ENCODE peak calls at places on chromosomes 5 and 9, in ten cellular contexts. V is mucosa of descending colon, U is fibroblast of lung, T is tibial artery, P is fibroblast of mammary gland, K is adrenal gland, D is OCI-LY7, G is thoracic aorta, L is H1, A is mesothelial cell of epicardium. W is an unnamed sample.

GRCh38 chr5:29994519-29994918 is 1199.0 kb upstream of the CDH6 start:
- DNase-seq in V (no peak), U (no peak), T (no peak), P (no peak), K (no peak), D (no peak), G (no peak), L (no peak), A (no peak), W (no peak)

GRCh38 chr9:133642708-133643361 is 6.7 kb downstream of the DBH start:
- DNase-seq in V (peak), U (no peak), T (no peak), P (no peak), K (no peak), D (no peak), G (no peak), L (no peak), A (no peak), W (no peak)

GRCh38 chr5:53019320-53019719 is 30.2 kb downstream of the ITGA2 start:
- DNase-seq in V (no peak), U (peak), T (no peak), P (peak), K (peak), D (no peak), G (no peak), L (no peak), A (no peak), W (no peak)

GRCh38 chr9:95497772-95498171 is 19.0 kb downstream of the PTCH1 start:
- DNase-seq in V (no peak), U (peak), T (peak), P (no peak), K (no peak), D (no peak), G (no peak), L (no peak), A (no peak), W (no peak)

GRCh38 chr5:130126748-130127147 is 222.5 kb downstream of the CHSY3 start:
- DNase-seq in V (no peak), U (no peak), T (no peak), P (no peak), K (no peak), D (no peak), G (no peak), L (no peak), A (no peak), W (no peak)

GRCh38 chr5:154190652-154191304 is at the start of gene GALNT10:
- DNase-seq in V (peak), U (peak), T (no peak), P (peak), K (peak), D (peak), G (no peak), L (no peak), A (no peak), W (peak)

GRCh38 chr5:102138243-102138653 is 157.8 kb downstream of the SLCO4C1 start:
- DNase-seq in V (no peak), U (no peak), T (no peak), P (no peak), K (no peak), D (no peak), G (no peak), L (no peak), A (no peak), W (no peak)

GRCh38 chr9:69898714-69899209 is 78.1 kb downstream of the CFAP95 start:
- DNase-seq in V (no peak), U (peak), T (no peak), P (peak), K (no peak), D (no peak), G (no peak), L (no peak), A (no peak), W (no peak)

GRCh38 chr9:6068983-6069382 is 53.6 kb upstream of the RANBP6 start:
- DNase-seq in V (no peak), U (no peak), T (no peak), P (no peak), K (no peak), D (no peak), G (no peak), L (no peak), A (no peak), W (no peak)

GRCh38 chr9:100990605-100991381 is 37.7 kb upstream of the PLPPR1 start:
- DNase-seq in V (no peak), U (no peak), T (no peak), P (no peak), K (no peak), D (no peak), G (no peak), L (no peak), A (no peak), W (no peak)

GRCh38 chr9:116594552-116594951 is 92.6 kb upstream of the TRIM32 start:
- DNase-seq in V (no peak), U (peak), T (peak), P (peak), K (peak), D (no peak), G (no peak), L (no peak), A (no peak), W (no peak)

GRCh38 chr5:55226934-55227737 is at the start of gene MCIDAS:
- DNase-seq in V (peak), U (no peak), T (no peak), P (peak), K (peak), D (peak), G (no peak), L (peak), A (peak), W (peak)

GRCh38 chr5:139445325-139446170 is 6.2 kb upstream of the DNAJC18 start:
- DNase-seq in V (no peak), U (peak), T (peak), P (peak), K (no peak), D (no peak), G (no peak), L (no peak), A (no peak), W (no peak)

GRCh38 chr9:12819436-12820185 is 44.8 kb downstream of the LURAP1L start:
- DNase-seq in V (no peak), U (no peak), T (no peak), P (peak), K (peak), D (peak), G (no peak), L (peak), A (no peak), W (no peak)

GRCh38 chr5:33997331-33997983 is 10.4 kb downstream of the AMACR start:
- DNase-seq in V (no peak), U (peak), T (peak), P (peak), K (peak), D (peak), G (peak), L (no peak), A (no peak), W (no peak)

GRCh38 chr9:117096138-117096537 is 318.7 kb downstream of the ASTN2 start:
- DNase-seq in V (no peak), U (no peak), T (no peak), P (no peak), K (no peak), D (no peak), G (no peak), L (no peak), A (no peak), W (no peak)

GRCh38 chr5:122163151-122164069 is 34.1 kb downstream of the ZNF474 start:
- DNase-seq in V (no peak), U (peak), T (peak), P (peak), K (no peak), D (no peak), G (peak), L (no peak), A (no peak), W (no peak)

GRCh38 chr5:156137482-156137881 is 189.5 kb upstream of the SGCD start:
- DNase-seq in V (no peak), U (no peak), T (no peak), P (peak), K (no peak), D (no peak), G (no peak), L (no peak), A (no peak), W (no peak)

GRCh38 chr9:16834817-16835216 is 35.7 kb downstream of the BNC2 start:
- DNase-seq in V (no peak), U (no peak), T (no peak), P (no peak), K (no peak), D (no peak), G (no peak), L (no peak), A (no peak), W (no peak)

GRCh38 chr5:11181940-11182339 is 420.9 kb upstream of the DAP start:
- DNase-seq in V (no peak), U (no peak), T (no peak), P (no peak), K (no peak), D (no peak), G (no peak), L (no peak), A (no peak), W (no peak)

GRCh38 chr5:11177993-11178711 is 417.1 kb upstream of the DAP start:
- DNase-seq in V (no peak), U (no peak), T (no peak), P (peak), K (no peak), D (no peak), G (no peak), L (no peak), A (no peak), W (no peak)

GRCh38 chr5:11180890-11181289 is 419.9 kb upstream of the DAP start:
- DNase-seq in V (no peak), U (no peak), T (no peak), P (no peak), K (no peak), D (no peak), G (no peak), L (no peak), A (no peak), W (no peak)

DNA sequence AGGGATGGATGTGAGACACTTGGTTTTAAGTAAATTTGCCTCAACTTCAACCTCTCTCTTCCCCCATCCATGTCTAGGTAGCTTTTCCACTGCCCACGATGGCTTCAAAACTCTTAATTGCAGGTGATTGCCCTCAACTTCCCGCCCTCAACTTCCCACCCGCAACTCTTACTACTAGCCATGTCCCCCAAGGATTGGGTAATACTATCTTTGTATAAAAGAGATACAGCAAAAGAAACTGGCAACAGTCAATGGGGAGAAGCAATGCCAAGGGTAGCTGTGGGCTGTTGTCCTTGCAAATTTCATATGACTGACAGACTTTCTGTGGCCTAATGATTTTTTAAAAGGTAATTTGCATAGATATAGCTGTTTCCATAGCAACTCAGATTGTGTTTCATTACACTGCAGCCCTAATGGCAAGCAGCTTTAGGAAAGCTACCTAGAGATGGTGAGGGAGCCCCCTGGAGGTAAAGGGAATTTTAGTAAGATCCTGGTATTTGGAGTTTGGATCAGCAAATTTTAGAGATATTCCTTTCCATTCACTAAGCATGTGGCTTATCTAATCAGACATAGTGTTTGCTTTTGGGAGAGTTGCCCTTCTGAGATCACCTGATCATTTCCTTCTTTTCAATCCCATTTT is 421.5 kb upstream of the DAP start:
- DNase-seq in V (no peak), U (peak), T (no peak), P (peak), K (peak), D (peak), G (no peak), L (no peak), A (no peak), W (no peak)
- TF ChIP-seq CTCF in V (no peak), U (peak), T (peak), P (peak), K (peak), D (peak), G (no peak), L (peak), A (peak), W (peak)

GRCh38 chr5:179526978-179527377 is 23.4 kb upstream of the RUFY1 start:
- DNase-seq in V (no peak), U (peak), T (no peak), P (no peak), K (no peak), D (no peak), G (no peak), L (no peak), A (no peak), W (no peak)

GRCh38 chr5:179533907-179534306 is 16.4 kb upstream of the RUFY1 start:
- DNase-seq in V (no peak), U (no peak), T (no peak), P (no peak), K (no peak), D (no peak), G (no peak), L (no peak), A (no peak), W (no peak)

GRCh38 chr5:179534431-179534830 is 15.9 kb upstream of the RUFY1 start:
- DNase-seq in V (no peak), U (no peak), T (no peak), P (no peak), K (no peak), D (no peak), G (no peak), L (no peak), A (no peak), W (no peak)

GRCh38 chr5:179533024-179533423 is 17.3 kb upstream of the RUFY1 start:
- DNase-seq in V (no peak), U (no peak), T (no peak), P (no peak), K (no peak), D (no peak), G (no peak), L (no peak), A (no peak), W (no peak)

DNA sequence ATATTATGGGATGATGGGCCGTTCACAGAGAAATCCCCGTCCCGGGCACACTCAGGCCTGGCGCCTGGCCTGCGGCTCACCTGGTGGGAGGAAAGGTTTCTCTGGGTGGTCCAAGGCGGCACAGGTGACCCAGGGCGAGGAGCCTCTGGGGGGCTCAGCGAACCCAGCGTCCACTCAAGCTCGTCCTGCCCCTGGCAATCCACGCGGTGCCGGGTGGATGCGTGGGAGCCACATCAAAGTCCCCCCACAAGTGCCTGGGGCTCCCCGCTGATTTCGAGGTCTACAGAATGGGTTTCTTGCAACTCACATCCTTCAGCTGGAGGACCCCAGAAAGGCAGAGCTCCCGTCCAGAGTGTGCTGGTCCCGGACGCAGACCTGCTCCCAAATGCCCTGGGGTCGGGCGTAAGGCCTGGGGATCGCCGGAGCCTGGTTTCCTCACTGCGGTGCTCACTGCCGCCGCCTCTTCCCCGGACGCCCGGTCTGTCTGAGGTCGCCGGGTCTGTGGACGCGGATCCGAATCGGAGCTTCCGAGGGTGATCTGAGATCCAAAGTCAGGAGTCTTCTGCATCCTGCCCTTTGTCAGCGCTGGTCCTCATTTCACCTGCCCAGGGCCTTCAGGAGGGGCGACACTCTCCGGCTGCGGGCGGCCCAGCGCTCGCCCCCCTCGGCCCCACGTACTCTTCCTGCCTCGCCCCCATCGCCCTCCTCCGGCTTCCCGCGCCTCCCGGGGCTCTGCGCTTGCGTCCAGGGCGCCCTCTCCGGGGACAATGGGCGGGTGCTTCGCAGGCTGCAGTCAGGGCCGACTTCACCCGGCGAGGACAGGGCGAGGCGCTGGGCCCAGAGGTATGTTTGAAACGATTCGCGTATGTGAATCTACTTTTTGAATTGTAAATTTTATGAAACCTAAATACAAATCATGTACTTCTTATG is 20.0 kb upstream of the RUFY1 start:
- DNase-seq in V (peak), U (peak), T (peak), P (peak), K (peak), D (no peak), G (no peak), L (peak), A (peak), W (no peak)
- TF ChIP-seq CTCF in V (no peak), U (no peak), T (no peak), P (no peak), K (no peak), D (no peak), G (no peak), L (peak), A (no peak), W (peak)

DNA sequence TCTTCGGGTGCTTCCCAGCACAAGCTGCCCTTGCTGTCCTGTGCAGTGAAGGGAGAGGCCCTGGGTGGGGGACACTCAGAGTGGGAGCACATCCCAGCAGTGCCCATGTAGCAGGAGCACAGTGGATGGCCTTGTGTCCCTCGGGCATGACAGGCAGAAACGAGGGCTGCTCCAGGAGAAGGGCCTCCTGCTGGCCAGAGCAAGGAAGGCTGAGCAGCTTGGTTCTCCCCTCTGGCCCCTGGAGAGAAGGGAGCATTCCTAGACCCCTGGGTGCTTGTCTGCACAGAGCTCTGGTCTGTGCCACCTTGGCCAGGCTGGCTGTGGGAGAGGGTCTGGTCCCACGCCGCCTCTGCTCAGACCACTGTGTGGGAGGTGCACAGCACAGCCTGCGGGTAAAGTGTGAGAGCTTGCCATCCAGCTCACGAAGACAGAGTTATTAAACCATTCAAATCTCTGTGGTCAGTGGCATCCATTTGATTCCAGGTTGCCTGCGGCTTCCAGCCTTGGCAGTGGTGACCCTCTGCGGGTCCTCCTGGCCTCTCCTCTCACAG is 18.3 kb downstream of the FBXW5 start:
- DNase-seq in V (no peak), U (no peak), T (no peak), P (no peak), K (no peak), D (no peak), G (no peak), L (no peak), A (no peak), W (no peak)
- TF ChIP-seq CTCF in V (no peak), U (peak), T (no peak), P (peak), K (no peak), D (no peak), G (no peak), L (no peak), A (no peak), W (peak)

GRCh38 chr5:57466544-57466943 is 16.1 kb downstream of the ACTBL2 start:
- DNase-seq in V (no peak), U (no peak), T (no peak), P (no peak), K (no peak), D (no peak), G (no peak), L (no peak), A (no peak), W (no peak)
- TF ChIP-seq CTCF in V (no peak), U (no peak), T (no peak), P (no peak), K (no peak), D (no peak), G (no peak), L (no peak), A (no peak), W (no peak)

GRCh38 chr5:78515665-78516064 is 132.9 kb downstream of the LHFPL2 start:
- DNase-seq in V (no peak), U (no peak), T (no peak), P (no peak), K (no peak), D (no peak), G (no peak), L (no peak), A (no peak), W (no peak)
- TF ChIP-seq CTCF in V (no peak), U (no peak), T (no peak), P (no peak), K (no peak), D (no peak), G (no peak), L (peak), A (no peak), W (no peak)

DNA sequence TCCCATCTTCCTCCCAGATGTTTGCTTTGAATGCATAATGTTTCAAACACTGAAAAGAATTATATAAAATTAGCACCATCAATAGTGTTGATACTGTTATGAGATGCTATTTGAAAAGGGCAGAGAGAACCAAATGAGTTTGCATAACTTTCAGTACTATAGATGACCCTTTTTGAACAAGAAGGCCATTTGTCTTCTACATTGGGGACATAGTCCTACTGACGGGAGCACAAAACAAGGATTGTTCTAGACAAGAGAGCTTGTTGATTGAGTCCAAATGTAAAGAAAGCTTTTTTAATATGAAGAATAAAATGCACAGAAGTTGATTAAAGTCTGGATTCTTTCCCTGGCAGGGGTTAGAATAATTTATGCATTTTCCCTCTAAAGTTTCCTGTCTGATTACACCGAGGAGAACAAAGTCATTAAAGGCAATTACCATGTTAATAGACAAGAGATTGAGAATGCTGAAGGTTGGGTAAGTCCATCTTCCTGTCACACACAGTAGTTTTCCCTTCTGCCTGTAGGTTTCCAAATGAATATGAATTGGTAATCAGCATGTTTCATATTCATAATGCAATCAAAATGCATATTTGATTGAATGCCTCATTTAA is 32.8 kb upstream of the ADCY2 start:
- DNase-seq in V (no peak), U (no peak), T (no peak), P (no peak), K (no peak), D (no peak), G (no peak), L (no peak), A (no peak), W (no peak)
- TF ChIP-seq CTCF in V (no peak), U (no peak), T (no peak), P (no peak), K (no peak), D (no peak), G (no peak), L (no peak), A (no peak), W (no peak)